ENCODE peak calls at places on chromosome 3, in seven cellular contexts. L is AG04450; I is CD4-positive, alpha-beta T cell; O is M059J; Q is tibial artery; T is cerebellar cortex; X is IMR-90. M is an unnamed sample.

GRCh38 chr3:143145951-143146350 is 26.4 kb downstream of the CHST2 start:
- DNase-seq in O (no peak), L (no peak), Q (no peak), I (no peak), X (no peak), T (no peak), M (no peak)

GRCh38 chr3:111667621-111668239 is 72.6 kb upstream of the ZBED2 start:
- DNase-seq in I (peak), X (peak), T (no peak), L (no peak), O (peak), Q (peak), M (no peak)

GRCh38 chr3:11591006-11591360 is 52.7 kb downstream of the VGLL4 start:
- DNase-seq in O (no peak), I (no peak), X (peak), Q (no peak), T (no peak), L (no peak), M (no peak)

GRCh38 chr3:171646357-171647133 is 163.7 kb downstream of the PLD1 start:
- DNase-seq in O (peak), I (no peak), T (peak), L (peak), X (peak), Q (no peak), M (no peak)

GRCh38 chr3:194104041-194104751 is 31.8 kb upstream of the HES1 start:
- DNase-seq in T (no peak), Q (no peak), L (no peak), O (peak), I (no peak), X (no peak), M (no peak)

GRCh38 chr3:13389378-13389777 is 30.7 kb downstream of the NUP210 start:
- DNase-seq in O (no peak), I (no peak), Q (no peak), X (no peak), T (no peak), L (no peak), M (no peak)

GRCh38 chr3:194685723-194686413 is at the start of gene FAM43A:
- DNase-seq in O (peak), Q (peak), I (peak), X (peak), L (peak), T (peak), M (peak)

GRCh38 chr3:155070932-155071387 is 9.2 kb upstream of the MME start:
- DNase-seq in O (peak), Q (no peak), I (no peak), X (peak), T (peak), L (peak), M (no peak)

GRCh38 chr3:126911162-126912026 is 71.5 kb upstream of the PLXNA1 start:
- DNase-seq in T (no peak), Q (peak), I (peak), X (peak), L (no peak), O (peak), M (no peak)